ENCODE peak calls at places on chromosomes 2 and 18, in five cellular contexts. J is Peyer's patch, V is hepatocyte, B is right atrium auricular region, C is lower lobe of right lung. O is an unnamed sample.

GRCh38 chr2:127715778-127716449 is 14.6 kb downstream of the SFT2D3 start:
- DNase-seq in J (no peak), V (no peak), B (no peak), C (no peak), O (no peak)

GRCh38 chr18:7896164-7896563 is 329.0 kb downstream of the PTPRM start:
- DNase-seq in J (no peak), V (no peak), B (no peak), C (no peak), O (no peak)

GRCh38 chr2:17940105-17940630 is 61.7 kb downstream of the KCNS3 start:
- DNase-seq in J (no peak), V (no peak), B (no peak), C (no peak), O (no peak)

GRCh38 chr2:156429211-156429610 is 7.0 kb upstream of the GPD2 start:
- DNase-seq in J (no peak), V (no peak), B (no peak), C (no peak), O (no peak)

GRCh38 chr2:109521233-109521632 is 92.5 kb downstream of the SEPTIN10 start:
- DNase-seq in J (no peak), V (no peak), B (no peak), C (no peak), O (no peak)

GRCh38 chr2:234840336-234840735 is 111.5 kb upstream of the SH3BP4 start:
- DNase-seq in J (no peak), V (peak; percentile 82), B (peak; percentile 62), C (no peak), O (no peak)

GRCh38 chr18:5584751-5585417 is 41.1 kb upstream of the EPB41L3 start:
- DNase-seq in J (no peak), V (no peak), B (no peak), C (no peak), O (no peak)

GRCh38 chr2:28390857-28391563 is 1.6 kb upstream of the FOSL2 start:
- DNase-seq in J (no peak), V (peak; percentile 90), B (peak; percentile 96), C (peak; percentile 85), O (peak; percentile 42)

GRCh38 chr18:3481696-3482210 is 31.8 kb downstream of the TGIF1 start:
- DNase-seq in J (no peak), V (peak; percentile 48), B (no peak), C (no peak), O (no peak)

GRCh38 chr2:91477731-91478672 is 2786.5 kb downstream of the RPIA start:
- DNase-seq in J (peak; percentile 16), V (peak; percentile 46), B (peak; percentile 56), C (peak; percentile 64), O (no peak)

GRCh38 chr2:1855150-1855549 is 110.8 kb upstream of the PXDN start:
- DNase-seq in J (no peak), V (peak; percentile 48), B (no peak), C (no peak), O (no peak)

GRCh38 chr2:25523060-25523459 is 150.3 kb downstream of the DTNB start:
- DNase-seq in J (no peak), V (no peak), B (no peak), C (no peak), O (no peak)

GRCh38 chr18:23967321-23968089 is 47.0 kb upstream of the TTC39C start:
- DNase-seq in J (peak; percentile 76), V (no peak), B (no peak), C (no peak), O (no peak)

GRCh38 chr18:64276736-64277135 is 127.8 kb upstream of the LINC00305 start:
- DNase-seq in J (no peak), V (no peak), B (no peak), C (no peak), O (no peak)

GRCh38 chr2:121128741-121129659 is 156.0 kb downstream of the TFCP2L1 start:
- DNase-seq in J (no peak), V (peak; percentile 83), B (no peak), C (peak; percentile 72), O (peak; percentile 39)
- TF ChIP-seq CTCF in J (peak; percentile 81), V (peak; percentile 75), B (peak; percentile 58), C (peak; percentile 46), O (peak; percentile 74)

GRCh38 chr2:98822301-98823164 is 91.6 kb upstream of the MGAT4A start:
- DNase-seq in J (peak; percentile 38), V (peak; percentile 70), B (no peak), C (peak; percentile 81), O (peak; percentile 44)
- TF ChIP-seq CTCF in J (peak; percentile 42), V (peak; percentile 44), B (peak; percentile 46), C (peak; percentile 49), O (peak; percentile 56)

GRCh38 chr2:96574364-96574763 is 37.8 kb downstream of the ARID5A start:
- DNase-seq in J (no peak), V (no peak), B (no peak), C (no peak), O (no peak)
- TF ChIP-seq CTCF in J (no peak), V (no peak), B (no peak), C (no peak), O (no peak)

GRCh38 chr2:84858123-84858522 is 22.8 kb downstream of the TRABD2A start:
- DNase-seq in J (no peak), V (no peak), B (no peak), C (no peak), O (no peak)
- TF ChIP-seq CTCF in J (no peak), V (peak; percentile 29), B (no peak), C (no peak), O (no peak)

O was measured in progenitor cell of endocrine pancreas.